ENCODE peak calls at places on chromosomes 6 and 20, in eight cellular contexts. One of them, this sample, is unnamed.

GRCh38 chr6:31399589-31400466 is 3.6 kb upstream of the MICA start:
- DNase-seq in ovary: peak
- DNase-seq in A673: peak
- DNase-seq in breast epithelium: peak
- DNase-seq in tibial artery: peak
- DNase-seq in epithelial cell of proximal tubule: peak
- DNase-seq in heart left ventricle: peak
- DNase-seq in GM06990: peak
- DNase-seq in this sample: peak

GRCh38 chr6:392441-393390 is 1.2 kb downstream of the IRF4 start:
- DNase-seq in ovary: no peak
- DNase-seq in A673: no peak
- DNase-seq in breast epithelium: no peak
- DNase-seq in tibial artery: no peak
- DNase-seq in epithelial cell of proximal tubule: no peak
- DNase-seq in heart left ventricle: no peak
- DNase-seq in GM06990: peak
- DNase-seq in this sample: peak

GRCh38 chr6:25320459-25320858 is 41.3 kb downstream of the CARMIL1 start:
- DNase-seq in ovary: no peak
- DNase-seq in A673: no peak
- DNase-seq in breast epithelium: no peak
- DNase-seq in tibial artery: no peak
- DNase-seq in epithelial cell of proximal tubule: no peak
- DNase-seq in heart left ventricle: no peak
- DNase-seq in GM06990: no peak
- DNase-seq in this sample: no peak

GRCh38 chr20:56217820-56218219 is 30.7 kb upstream of the MC3R start:
- DNase-seq in ovary: no peak
- DNase-seq in A673: peak
- DNase-seq in breast epithelium: no peak
- DNase-seq in tibial artery: no peak
- DNase-seq in epithelial cell of proximal tubule: no peak
- DNase-seq in heart left ventricle: no peak
- DNase-seq in GM06990: no peak
- DNase-seq in this sample: no peak

GRCh38 chr20:276620-277495 is 13.7 kb downstream of the C20orf96 start:
- DNase-seq in ovary: no peak
- DNase-seq in A673: no peak
- DNase-seq in breast epithelium: no peak
- DNase-seq in tibial artery: no peak
- DNase-seq in epithelial cell of proximal tubule: no peak
- DNase-seq in heart left ventricle: no peak
- DNase-seq in GM06990: no peak
- DNase-seq in this sample: no peak

GRCh38 chr6:144957236-144957937 is 672.3 kb downstream of the UTRN start:
- DNase-seq in ovary: no peak
- DNase-seq in A673: no peak
- DNase-seq in breast epithelium: no peak
- DNase-seq in tibial artery: no peak
- DNase-seq in epithelial cell of proximal tubule: no peak
- DNase-seq in heart left ventricle: no peak
- DNase-seq in GM06990: no peak
- DNase-seq in this sample: no peak

GRCh38 chr20:52972190-52972937 is at the start of gene TSHZ2:
- DNase-seq in ovary: peak
- DNase-seq in A673: peak
- DNase-seq in breast epithelium: peak
- DNase-seq in tibial artery: peak
- DNase-seq in epithelial cell of proximal tubule: no peak
- DNase-seq in heart left ventricle: peak
- DNase-seq in GM06990: no peak
- DNase-seq in this sample: no peak

GRCh38 chr6:136037885-136038460 is 186.5 kb downstream of the PDE7B start:
- DNase-seq in ovary: peak
- DNase-seq in A673: no peak
- DNase-seq in breast epithelium: no peak
- DNase-seq in tibial artery: no peak
- DNase-seq in epithelial cell of proximal tubule: no peak
- DNase-seq in heart left ventricle: peak
- DNase-seq in GM06990: no peak
- DNase-seq in this sample: no peak

GRCh38 chr6:53233309-53233708 is 84.7 kb upstream of the GCM1 start:
- DNase-seq in ovary: no peak
- DNase-seq in A673: no peak
- DNase-seq in breast epithelium: no peak
- DNase-seq in tibial artery: no peak
- DNase-seq in epithelial cell of proximal tubule: peak
- DNase-seq in heart left ventricle: no peak
- DNase-seq in GM06990: no peak
- DNase-seq in this sample: no peak

GRCh38 chr20:13455713-13456112 is 183.0 kb downstream of the TASP1 start:
- DNase-seq in ovary: no peak
- DNase-seq in A673: no peak
- DNase-seq in breast epithelium: no peak
- DNase-seq in tibial artery: peak
- DNase-seq in epithelial cell of proximal tubule: no peak
- DNase-seq in heart left ventricle: no peak
- DNase-seq in GM06990: no peak
- DNase-seq in this sample: no peak

GRCh38 chr6:6678811-6679210 is 90.3 kb downstream of the LY86 start:
- DNase-seq in ovary: no peak
- DNase-seq in A673: no peak
- DNase-seq in breast epithelium: no peak
- DNase-seq in tibial artery: no peak
- DNase-seq in epithelial cell of proximal tubule: no peak
- DNase-seq in heart left ventricle: no peak
- DNase-seq in GM06990: no peak
- DNase-seq in this sample: no peak

GRCh38 chr6:86756623-86757246 is 180.6 kb upstream of the HTR1E start:
- DNase-seq in ovary: no peak
- DNase-seq in A673: no peak
- DNase-seq in breast epithelium: no peak
- DNase-seq in tibial artery: no peak
- DNase-seq in epithelial cell of proximal tubule: no peak
- DNase-seq in heart left ventricle: no peak
- DNase-seq in GM06990: no peak
- DNase-seq in this sample: no peak

GRCh38 chr6:53673138-53673801 is 7.7 kb upstream of the KLHL31 start:
- DNase-seq in ovary: no peak
- DNase-seq in A673: peak
- DNase-seq in breast epithelium: no peak
- DNase-seq in tibial artery: no peak
- DNase-seq in epithelial cell of proximal tubule: peak
- DNase-seq in heart left ventricle: no peak
- DNase-seq in GM06990: no peak
- DNase-seq in this sample: no peak

GRCh38 chr6:8436956-8437355 is 1.6 kb upstream of the SLC35B3 start:
- DNase-seq in ovary: no peak
- DNase-seq in A673: no peak
- DNase-seq in breast epithelium: no peak
- DNase-seq in tibial artery: no peak
- DNase-seq in epithelial cell of proximal tubule: peak
- DNase-seq in heart left ventricle: no peak
- DNase-seq in GM06990: no peak
- DNase-seq in this sample: no peak

GRCh38 chr6:20879526-20879925 is 345.3 kb downstream of the CDKAL1 start:
- DNase-seq in ovary: no peak
- DNase-seq in A673: no peak
- DNase-seq in breast epithelium: no peak
- DNase-seq in tibial artery: no peak
- DNase-seq in epithelial cell of proximal tubule: no peak
- DNase-seq in heart left ventricle: no peak
- DNase-seq in GM06990: no peak
- DNase-seq in this sample: no peak

DNA sequence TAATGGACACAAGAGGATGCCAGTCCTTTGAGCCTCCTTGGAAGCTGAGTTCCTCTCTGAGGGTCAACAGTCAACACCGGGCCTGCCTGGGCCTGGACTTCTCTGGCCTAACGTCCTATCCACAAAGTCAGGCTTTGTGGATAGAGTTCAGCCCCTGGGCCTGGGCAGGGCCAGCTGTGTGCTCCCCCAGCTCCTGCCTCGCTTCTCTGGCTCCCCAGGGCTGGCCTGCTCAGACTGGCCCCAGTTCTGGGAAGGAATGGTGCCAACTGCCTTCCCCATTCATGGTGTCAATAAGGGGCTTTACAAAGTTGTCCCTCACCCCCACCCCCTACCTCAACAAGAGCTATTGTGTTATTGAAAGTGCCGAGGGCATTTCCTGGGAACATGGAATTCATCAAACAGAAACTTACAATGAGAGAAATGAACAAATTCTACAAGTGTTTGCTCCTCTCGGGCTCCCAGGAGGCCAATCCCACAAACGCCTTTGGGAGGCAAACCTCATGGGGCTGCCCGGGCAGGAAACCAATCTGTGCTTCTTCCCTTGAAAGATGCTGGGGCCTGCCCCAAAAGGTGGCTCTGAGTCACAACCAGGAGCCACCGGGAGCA is 26.5 kb upstream of the PPP1R14C start:
- DNase-seq in ovary: no peak
- DNase-seq in A673: peak
- DNase-seq in breast epithelium: peak
- DNase-seq in tibial artery: no peak
- DNase-seq in epithelial cell of proximal tubule: no peak
- DNase-seq in heart left ventricle: no peak
- DNase-seq in GM06990: no peak
- DNase-seq in this sample: no peak
- TF ChIP-seq CTCF in ovary: no peak
- TF ChIP-seq CTCF in A673: no peak
- TF ChIP-seq CTCF in breast epithelium: no peak
- TF ChIP-seq CTCF in tibial artery: no peak
- TF ChIP-seq CTCF in epithelial cell of proximal tubule: no peak
- TF ChIP-seq CTCF in heart left ventricle: no peak
- TF ChIP-seq CTCF in GM06990: no peak
- TF ChIP-seq CTCF in this sample: no peak

GRCh38 chr6:48765352-48765961 is 654.5 kb upstream of the PTCHD4 start:
- DNase-seq in ovary: no peak
- DNase-seq in A673: peak
- DNase-seq in breast epithelium: no peak
- DNase-seq in tibial artery: no peak
- DNase-seq in epithelial cell of proximal tubule: peak
- DNase-seq in heart left ventricle: no peak
- DNase-seq in GM06990: no peak
- DNase-seq in this sample: no peak
- TF ChIP-seq CTCF in ovary: no peak
- TF ChIP-seq CTCF in A673: peak
- TF ChIP-seq CTCF in breast epithelium: peak
- TF ChIP-seq CTCF in tibial artery: peak
- TF ChIP-seq CTCF in epithelial cell of proximal tubule: peak
- TF ChIP-seq CTCF in heart left ventricle: peak
- TF ChIP-seq CTCF in GM06990: peak
- TF ChIP-seq CTCF in this sample: no peak

DNA sequence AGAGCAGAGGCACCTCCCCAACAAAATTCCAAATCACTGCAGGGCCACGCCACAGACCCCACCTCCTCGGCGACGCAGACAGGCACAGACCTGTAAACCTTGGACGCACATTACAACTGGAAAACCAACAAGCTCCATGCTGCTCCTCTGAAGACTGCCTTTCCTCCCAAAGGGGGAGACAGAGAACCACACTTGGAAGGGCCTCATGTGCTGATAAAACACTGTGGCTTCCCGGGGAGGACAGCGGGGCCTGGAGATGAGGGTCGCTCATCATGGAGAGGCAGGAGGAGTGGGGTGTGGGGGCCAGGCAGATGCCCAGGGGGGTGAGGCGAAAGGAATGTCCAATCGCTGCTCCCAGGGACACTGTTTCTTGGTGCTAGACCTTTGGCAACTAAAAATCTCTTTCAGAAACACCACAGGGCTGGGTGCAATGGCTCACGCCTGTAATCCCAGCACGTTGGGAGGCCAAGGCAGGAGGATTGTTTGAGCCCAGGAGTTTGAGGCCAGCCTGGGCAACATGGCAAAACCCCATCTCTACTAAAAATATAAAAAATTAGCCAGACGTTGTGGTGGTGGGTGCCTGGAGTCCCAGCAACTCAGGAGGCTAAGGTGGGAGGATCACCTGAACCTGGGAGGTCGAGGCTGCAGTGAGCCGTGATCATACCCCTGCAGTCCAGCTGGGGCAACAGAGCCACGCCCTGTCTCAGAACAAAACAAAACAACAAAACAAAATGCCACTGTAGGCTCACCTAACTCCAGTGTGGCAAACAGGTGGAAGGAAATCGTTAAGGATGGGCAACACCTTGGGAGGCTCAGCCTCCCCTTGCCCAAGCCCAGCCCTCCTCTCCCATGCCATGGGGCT is 53.8 kb downstream of the ABHD12 start:
- DNase-seq in ovary: no peak
- DNase-seq in A673: peak
- DNase-seq in breast epithelium: peak
- DNase-seq in tibial artery: no peak
- DNase-seq in epithelial cell of proximal tubule: no peak
- DNase-seq in heart left ventricle: no peak
- DNase-seq in GM06990: no peak
- DNase-seq in this sample: no peak
- TF ChIP-seq CTCF in ovary: no peak
- TF ChIP-seq CTCF in A673: peak
- TF ChIP-seq CTCF in breast epithelium: no peak
- TF ChIP-seq CTCF in tibial artery: peak
- TF ChIP-seq CTCF in epithelial cell of proximal tubule: peak
- TF ChIP-seq CTCF in heart left ventricle: peak
- TF ChIP-seq CTCF in GM06990: peak
- TF ChIP-seq CTCF in this sample: no peak

GRCh38 chr20:62506087-62506486 is 30.3 kb upstream of the GATA5 start:
- DNase-seq in ovary: no peak
- DNase-seq in A673: no peak
- DNase-seq in breast epithelium: no peak
- DNase-seq in tibial artery: no peak
- DNase-seq in epithelial cell of proximal tubule: no peak
- DNase-seq in heart left ventricle: no peak
- DNase-seq in GM06990: no peak
- DNase-seq in this sample: no peak
- TF ChIP-seq CTCF in ovary: no peak
- TF ChIP-seq CTCF in A673: no peak
- TF ChIP-seq CTCF in breast epithelium: no peak
- TF ChIP-seq CTCF in tibial artery: no peak
- TF ChIP-seq CTCF in epithelial cell of proximal tubule: no peak
- TF ChIP-seq CTCF in heart left ventricle: no peak
- TF ChIP-seq CTCF in GM06990: no peak
- TF ChIP-seq CTCF in this sample: no peak

GRCh38 chr20:51542033-51542893 is at the start of gene NFATC2:
- DNase-seq in ovary: peak
- DNase-seq in A673: no peak
- DNase-seq in breast epithelium: no peak
- DNase-seq in tibial artery: no peak
- DNase-seq in epithelial cell of proximal tubule: no peak
- DNase-seq in heart left ventricle: peak
- DNase-seq in GM06990: peak
- DNase-seq in this sample: no peak
- TF ChIP-seq CTCF in ovary: no peak
- TF ChIP-seq CTCF in A673: peak
- TF ChIP-seq CTCF in breast epithelium: no peak
- TF ChIP-seq CTCF in tibial artery: peak
- TF ChIP-seq CTCF in epithelial cell of proximal tubule: no peak
- TF ChIP-seq CTCF in heart left ventricle: no peak
- TF ChIP-seq CTCF in GM06990: peak
- TF ChIP-seq CTCF in this sample: no peak

GRCh38 chr6:117776441-117776840 is 101.2 kb downstream of the NUS1 start:
- DNase-seq in ovary: no peak
- DNase-seq in A673: peak
- DNase-seq in breast epithelium: no peak
- DNase-seq in tibial artery: no peak
- DNase-seq in epithelial cell of proximal tubule: no peak
- DNase-seq in heart left ventricle: no peak
- DNase-seq in GM06990: no peak
- DNase-seq in this sample: no peak
- TF ChIP-seq CTCF in ovary: no peak
- TF ChIP-seq CTCF in A673: peak
- TF ChIP-seq CTCF in breast epithelium: no peak
- TF ChIP-seq CTCF in tibial artery: no peak
- TF ChIP-seq CTCF in epithelial cell of proximal tubule: peak
- TF ChIP-seq CTCF in heart left ventricle: no peak
- TF ChIP-seq CTCF in GM06990: peak
- TF ChIP-seq CTCF in this sample: peak

This sample was measured in CD14-positive monocyte.